ENCODE peak calls at places on chromosomes 5 and 9, in four cellular contexts. D is fibroblast of lung, X is RWPE1, Y is breast epithelium. A is an unnamed sample.
A peak's percentile ranks its signal among the peaks of the same experiment; 100 is the strongest.

GRCh38 chr9:131046581-131047202 is 37.7 kb downstream of the LAMC3 start:
- DNase-seq in Y (peak; percentile 25), X (peak; percentile 83), D (peak; percentile 59), A (peak; percentile 51)

GRCh38 chr5:88377705-88378656 is 109.3 kb upstream of the TMEM161B start:
- DNase-seq in Y (no peak), D (no peak), X (no peak), A (no peak)

GRCh38 chr5:53170748-53171349 is 61.3 kb upstream of the MOCS2 start:
- DNase-seq in Y (no peak), D (peak; percentile 63), X (peak; percentile 73), A (no peak)

GRCh38 chr5:132777209-132778069 is at the start of gene SEPTIN8:
- DNase-seq in X (peak; percentile 86), Y (no peak), D (peak; percentile 40), A (no peak)

GRCh38 chr5:157533011-157533481 is 42.5 kb downstream of the ADAM19 start:
- DNase-seq in Y (no peak), X (no peak), D (no peak), A (no peak)

GRCh38 chr9:16012621-16013020 is 459.8 kb downstream of the CCDC171 start:
- DNase-seq in X (no peak), Y (no peak), D (no peak), A (no peak)

GRCh38 chr5:91288117-91288516 is 95.0 kb downstream of the ARRDC3 start:
- DNase-seq in D (peak; percentile 87), X (no peak), Y (no peak), A (no peak)

GRCh38 chr9:97527626-97528528 is 26.4 kb downstream of the TMOD1 start:
- DNase-seq in D (no peak), Y (no peak), X (no peak), A (no peak)

GRCh38 chr5:175895701-175896102 is 24.3 kb downstream of the CPLX2 start:
- DNase-seq in X (no peak), D (no peak), Y (no peak), A (no peak)

GRCh38 chr9:96331236-96331947 is 29.4 kb upstream of the HSD17B3 start:
- DNase-seq in Y (no peak), X (peak; percentile 70), D (no peak), A (no peak)

GRCh38 chr5:125399885-125400284 is 653.4 kb upstream of the ZNF608 start:
- DNase-seq in Y (no peak), X (no peak), D (no peak), A (no peak)

GRCh38 chr9:91117474-91117891 is 244.2 kb downstream of the AUH start:
- DNase-seq in D (no peak), Y (no peak), X (no peak), A (no peak)

DNA sequence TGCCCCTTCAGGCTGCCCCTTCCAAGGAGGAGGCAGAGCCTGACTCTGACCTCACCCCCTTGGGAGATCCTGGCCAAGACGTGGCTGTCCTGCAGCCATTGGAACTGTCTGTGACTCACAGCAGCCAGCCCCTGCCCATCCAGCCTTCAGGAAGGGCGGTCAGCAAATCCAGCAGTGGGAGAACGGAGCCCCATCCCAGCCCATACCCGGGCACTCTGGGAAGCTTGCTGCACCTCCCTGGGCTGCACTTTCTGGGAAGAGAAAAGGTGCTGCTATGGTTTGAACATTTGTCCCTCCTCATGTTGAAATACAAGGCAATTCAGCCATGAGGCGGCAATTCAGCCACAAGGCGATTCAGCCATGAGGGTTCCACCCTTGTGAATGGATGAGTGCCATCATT is 24.4 kb downstream of the CCDC187 start:
- DNase-seq in X (no peak), Y (no peak), D (no peak), A (no peak)
- TF ChIP-seq CTCF in X (no peak), Y (no peak), D (no peak), A (no peak)

DNA sequence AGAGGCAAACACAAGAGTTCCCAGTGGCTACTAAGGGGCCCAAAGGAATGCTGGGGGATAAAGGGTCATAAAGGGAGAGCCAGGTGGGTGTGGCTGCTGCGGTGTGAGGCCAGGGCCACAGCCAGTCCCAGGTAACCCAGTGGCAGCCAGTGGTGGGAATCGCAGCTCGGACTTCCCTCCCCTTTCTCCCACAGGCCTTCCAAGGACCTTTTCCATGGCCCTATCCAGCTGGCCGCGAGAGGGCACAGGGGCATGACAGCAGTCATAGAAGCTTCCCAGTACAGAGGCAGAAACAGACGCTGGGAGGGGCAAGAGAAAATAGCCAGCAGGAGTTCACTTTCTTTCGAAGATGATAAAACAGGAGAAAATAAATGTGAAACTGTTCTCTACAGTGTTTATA is 257.6 kb downstream of the SEMA5A start:
- DNase-seq in D (no peak), X (no peak), Y (no peak), A (no peak)
- TF ChIP-seq CTCF in D (peak; percentile 5), X (no peak), Y (no peak), A (no peak)

GRCh38 chr5:66440202-66440680 is 156.0 kb upstream of the MAST4 start:
- DNase-seq in D (peak; percentile 44), X (no peak), Y (no peak), A (no peak)

DNA sequence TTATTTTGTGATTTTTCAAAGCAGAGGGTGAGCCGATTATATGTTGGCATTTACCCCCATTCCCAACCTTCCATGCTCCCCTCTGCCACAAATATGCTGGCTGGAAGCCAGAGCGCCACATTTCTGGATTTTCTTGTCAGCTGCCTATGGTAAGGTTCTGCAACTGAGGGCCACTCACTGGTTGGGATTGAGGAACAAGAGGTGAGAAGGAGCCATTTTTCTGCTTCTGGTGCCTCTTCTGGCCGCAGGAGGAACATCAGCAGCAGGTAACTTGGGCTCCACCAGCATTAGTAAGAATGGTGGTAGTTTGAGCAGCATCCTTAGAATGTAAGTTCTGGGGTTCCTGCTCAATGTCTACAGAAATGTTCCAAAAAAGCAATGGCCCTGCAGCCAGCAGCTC is 159.5 kb upstream of the MAST4 start:
- DNase-seq in D (no peak), Y (no peak), X (peak; percentile 13), A (no peak)
- TF ChIP-seq CTCF in D (no peak), Y (no peak), X (no peak), A (no peak)

DNA sequence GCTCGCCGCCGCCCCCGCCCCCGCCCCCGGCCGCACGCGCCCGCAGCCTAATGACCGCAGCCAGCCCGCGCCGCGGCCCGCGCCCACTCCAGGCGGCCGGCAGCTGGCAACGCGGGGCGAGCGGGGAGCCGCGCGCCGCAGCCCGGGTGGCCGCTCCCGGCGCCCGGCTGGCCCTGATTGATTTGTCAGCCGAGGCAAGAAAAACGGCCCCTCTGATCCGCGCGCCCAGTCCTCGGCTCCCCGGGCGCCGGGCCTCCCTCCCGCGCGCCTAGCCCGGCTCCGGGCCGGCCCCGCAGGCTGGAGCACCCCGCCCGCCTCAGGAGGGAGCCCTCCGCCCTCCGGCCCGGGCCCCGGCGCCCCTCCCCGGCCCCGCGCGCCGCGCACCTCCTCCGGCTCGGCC is 11.9 kb upstream of the LHX2 start:
- DNase-seq in D (no peak), X (no peak), Y (no peak), A (no peak)
- TF ChIP-seq CTCF in D (no peak), X (no peak), Y (no peak), A (no peak)

GRCh38 chr5:159258361-159258760 is 4.7 kb upstream of the UBLCP1 start:
- DNase-seq in Y (no peak), X (no peak), D (no peak), A (no peak)

GRCh38 chr5:159262859-159263568 is at the start of gene UBLCP1:
- DNase-seq in Y (peak; percentile 66), D (peak; percentile 81), X (peak; percentile 95), A (peak; percentile 66)

GRCh38 chr5:159257007-159257406 is 6.1 kb upstream of the UBLCP1 start:
- DNase-seq in X (no peak), Y (no peak), D (no peak), A (no peak)

GRCh38 chr5:159262472-159262858 is 625 bp upstream of the UBLCP1 start:
- DNase-seq in X (peak; percentile 55), Y (no peak), D (no peak), A (no peak)

GRCh38 chr5:159257629-159258283 is 5.3 kb upstream of the UBLCP1 start:
- DNase-seq in Y (no peak), D (no peak), X (no peak), A (no peak)
- TF ChIP-seq CTCF in Y (no peak), D (no peak), X (peak; percentile 18), A (no peak)

DNA sequence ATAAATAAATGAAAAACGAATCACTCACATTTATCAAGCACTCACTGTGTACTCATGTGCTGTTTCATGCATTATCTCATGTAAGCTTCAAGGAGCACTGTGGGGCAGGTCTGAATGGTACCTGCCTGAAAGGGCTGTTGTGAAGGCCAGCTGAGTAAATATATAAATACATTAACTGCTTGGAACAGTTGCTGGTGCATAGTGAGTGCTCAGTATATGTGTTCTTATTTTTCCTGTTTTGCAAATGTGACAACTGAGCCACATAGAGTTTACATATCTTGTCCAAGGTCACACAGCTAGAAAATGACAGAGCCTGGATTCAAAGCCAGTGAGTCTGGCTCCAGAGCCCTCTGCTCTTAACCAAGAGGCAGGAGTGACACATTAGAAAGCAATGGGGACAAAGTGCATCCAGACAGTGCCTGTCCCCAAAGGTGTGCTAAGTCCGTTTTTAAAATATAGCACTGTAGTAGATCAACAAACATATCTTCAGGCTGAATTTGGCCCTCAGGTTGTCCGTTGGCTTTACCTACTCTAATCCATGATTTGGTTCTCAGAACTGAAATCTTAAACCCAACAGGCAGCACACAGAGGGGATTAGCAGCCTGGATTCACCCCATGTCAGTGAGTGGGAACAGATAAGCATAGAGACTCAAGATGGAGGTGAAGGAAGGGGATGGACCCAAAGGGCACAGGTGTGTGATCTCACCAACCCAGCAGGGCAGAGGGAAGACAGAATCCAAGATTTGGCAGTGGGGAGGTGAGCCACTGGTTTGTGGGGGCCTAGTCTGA is 70.8 kb downstream of the WWC1 start:
- DNase-seq in Y (no peak), X (no peak), D (no peak), A (no peak)
- TF ChIP-seq CTCF in Y (no peak), X (no peak), D (no peak), A (no peak)

GRCh38 chr9:137680445-137681358 is 61.9 kb downstream of the EHMT1 start:
- DNase-seq in D (no peak), Y (no peak), X (no peak), A (no peak)
- TF ChIP-seq CTCF in D (no peak), Y (no peak), X (no peak), A (no peak)